ENCODE peak calls at places on chromosome 17, in six cellular contexts. Q is Kasumi-1, R is ACHN, E is iPS DF 6.9, I is nephron progenitor cell, O is cardiac septum. Y is an unnamed sample.
A peak's percentile ranks its signal among the peaks of the same experiment; 100 is the strongest.

GRCh38 chr17:80751070-80751459 is 206.4 kb downstream of the RPTOR start:
- DNase-seq in Q (no peak), R (no peak), E (no peak), I (no peak), O (no peak), Y (no peak)

GRCh38 chr17:66564992-66565465 is 262.6 kb downstream of the PRKCA start:
- DNase-seq in Q (no peak), R (no peak), E (no peak), I (no peak), O (no peak), Y (no peak)

GRCh38 chr17:78343433-78344201 is 16.3 kb downstream of the SOCS3 start:
- DNase-seq in Q (peak; percentile 50), R (no peak), E (no peak), I (no peak), O (peak; percentile 87), Y (peak; percentile 38)

GRCh38 chr17:49696233-49696761 is 11.5 kb downstream of the SLC35B1 start:
- DNase-seq in Q (peak; percentile 77), R (no peak), E (no peak), I (no peak), O (no peak), Y (peak; percentile 77)

GRCh38 chr17:63974594-63975192 is 2.0 kb upstream of the SCN4A start:
- DNase-seq in Q (no peak), R (peak; percentile 66), E (no peak), I (no peak), O (no peak), Y (no peak)

GRCh38 chr17:43316522-43317142 is 82.2 kb upstream of the ARL4D start:
- DNase-seq in Q (no peak), R (no peak), E (no peak), I (peak; percentile 45), O (no peak), Y (peak; percentile 68)

GRCh38 chr17:59851431-59852375 is 41.0 kb downstream of the TUBD1 start:
- DNase-seq in Q (no peak), R (peak; percentile 33), E (no peak), I (no peak), O (no peak), Y (no peak)

GRCh38 chr17:82863941-82864720 is 24.3 kb upstream of the ZNF750 start:
- DNase-seq in Q (peak; percentile 91), R (peak; percentile 85), E (no peak), I (no peak), O (no peak), Y (peak; percentile 84)

GRCh38 chr17:50520483-50520882 is 12.1 kb upstream of the EPN3 start:
- DNase-seq in Q (no peak), R (no peak), E (no peak), I (no peak), O (no peak), Y (no peak)

GRCh38 chr17:38735161-38735997 is 5.2 kb downstream of the CISD3 start:
- DNase-seq in Q (peak; percentile 35), R (peak; percentile 42), E (no peak), I (peak; percentile 88), O (peak; percentile 86), Y (peak; percentile 57)

GRCh38 chr17:64984776-64985521 is 65.7 kb upstream of the LRRC37A3 start:
- DNase-seq in Q (peak; percentile 28), R (no peak), E (no peak), I (no peak), O (no peak), Y (peak; percentile 44)

GRCh38 chr17:8326591-8327583 is 12.8 kb upstream of the ODF4 start:
- DNase-seq in Q (peak; percentile 2), R (no peak), E (no peak), I (peak; percentile 56), O (no peak), Y (peak; percentile 76)

GRCh38 chr17:8821446-8822105 is 22.4 kb upstream of the MFSD6L start:
- DNase-seq in Q (no peak), R (no peak), E (no peak), I (no peak), O (no peak), Y (no peak)

GRCh38 chr17:62807812-62808575 is at the start of gene MARCHF10:
- DNase-seq in Q (no peak), R (peak; percentile 36), E (no peak), I (peak; percentile 81), O (no peak), Y (no peak)

GRCh38 chr17:69716571-69716970 is 302.1 kb downstream of the MAP2K6 start:
- DNase-seq in Q (no peak), R (no peak), E (no peak), I (no peak), O (no peak), Y (no peak)

GRCh38 chr17:9150407-9151090 is 129.2 kb downstream of the NTN1 start:
- DNase-seq in Q (no peak), R (no peak), E (no peak), I (no peak), O (no peak), Y (no peak)

GRCh38 chr17:82503728-82504308 is 15.7 kb upstream of the FOXK2 start:
- DNase-seq in Q (no peak), R (no peak), E (no peak), I (no peak), O (no peak), Y (no peak)

GRCh38 chr17:37648555-37648954 is 5.3 kb upstream of the DDX52 start:
- DNase-seq in Q (no peak), R (peak; percentile 57), E (no peak), I (no peak), O (no peak), Y (no peak)

GRCh38 chr17:37089998-37090397 is 141.2 kb downstream of the AATF start:
- DNase-seq in Q (peak; percentile 82), R (no peak), E (no peak), I (no peak), O (no peak), Y (peak; percentile 36)

GRCh38 chr17:4301066-4301465 is 37.3 kb upstream of the ANKFY1 start:
- DNase-seq in Q (no peak), R (no peak), E (no peak), I (no peak), O (no peak), Y (no peak)

GRCh38 chr17:70622382-70623260 is 453.3 kb downstream of the KCNJ2 start:
- DNase-seq in Q (peak; percentile 18), R (peak; percentile 56), E (peak; percentile 55), I (peak; percentile 64), O (no peak), Y (peak; percentile 42)